ENCODE peak calls at places on chromosomes 3 and 15, in seven cellular contexts. One of them, this sample, is unnamed.
A peak's percentile ranks its signal among the peaks of the same experiment; 100 is the strongest.

GRCh38 chr3:177831361-177831760 is 634.1 kb upstream of the TBL1XR1 start:
- DNase-seq in stimulated activated CD4-positive, alpha-beta T cell treated with anti-CD3 and anti-CD28 coated beads, Interleukin-12 subunit alpha, Interleukin-12 subunit beta, amount 100 ng/mL, for 24 hours: no peak
- DNase-seq in activated gamma-delta T cell treated with Interleukin-2 at 50 U/mL for 16 hours: no peak
- DNase-seq in HFF-Myc: no peak
- DNase-seq in CD14-positive monocyte: no peak
- DNase-seq in memory B cell: no peak
- DNase-seq in HEK293T: no peak
- DNase-seq in this sample: no peak

GRCh38 chr15:71683401-71684274 is 126.7 kb upstream of the NR2E3 start:
- DNase-seq in stimulated activated CD4-positive, alpha-beta T cell treated with anti-CD3 and anti-CD28 coated beads, Interleukin-12 subunit alpha, Interleukin-12 subunit beta, amount 100 ng/mL, for 24 hours: no peak
- DNase-seq in activated gamma-delta T cell treated with Interleukin-2 at 50 U/mL for 16 hours: no peak
- DNase-seq in HFF-Myc: no peak
- DNase-seq in CD14-positive monocyte: no peak
- DNase-seq in memory B cell: no peak
- DNase-seq in HEK293T: no peak
- DNase-seq in this sample: no peak

GRCh38 chr15:63601026-63601726 is 4.0 kb downstream of the FBXL22 start:
- DNase-seq in stimulated activated CD4-positive, alpha-beta T cell treated with anti-CD3 and anti-CD28 coated beads, Interleukin-12 subunit alpha, Interleukin-12 subunit beta, amount 100 ng/mL, for 24 hours: peak; percentile 33
- DNase-seq in activated gamma-delta T cell treated with Interleukin-2 at 50 U/mL for 16 hours: peak; percentile 42
- DNase-seq in HFF-Myc: no peak
- DNase-seq in CD14-positive monocyte: no peak
- DNase-seq in memory B cell: no peak
- DNase-seq in HEK293T: no peak
- DNase-seq in this sample: no peak

GRCh38 chr3:57963811-57964346 is 44.3 kb upstream of the FLNB start:
- DNase-seq in stimulated activated CD4-positive, alpha-beta T cell treated with anti-CD3 and anti-CD28 coated beads, Interleukin-12 subunit alpha, Interleukin-12 subunit beta, amount 100 ng/mL, for 24 hours: no peak
- DNase-seq in activated gamma-delta T cell treated with Interleukin-2 at 50 U/mL for 16 hours: no peak
- DNase-seq in HFF-Myc: no peak
- DNase-seq in CD14-positive monocyte: no peak
- DNase-seq in memory B cell: no peak
- DNase-seq in HEK293T: no peak
- DNase-seq in this sample: no peak

GRCh38 chr15:77507151-77507847 is 86.6 kb downstream of the HMG20A start:
- DNase-seq in stimulated activated CD4-positive, alpha-beta T cell treated with anti-CD3 and anti-CD28 coated beads, Interleukin-12 subunit alpha, Interleukin-12 subunit beta, amount 100 ng/mL, for 24 hours: no peak
- DNase-seq in activated gamma-delta T cell treated with Interleukin-2 at 50 U/mL for 16 hours: no peak
- DNase-seq in HFF-Myc: no peak
- DNase-seq in CD14-positive monocyte: no peak
- DNase-seq in memory B cell: no peak
- DNase-seq in HEK293T: no peak
- DNase-seq in this sample: no peak

GRCh38 chr3:40162616-40163015 is 146.9 kb upstream of the EIF1B start:
- DNase-seq in stimulated activated CD4-positive, alpha-beta T cell treated with anti-CD3 and anti-CD28 coated beads, Interleukin-12 subunit alpha, Interleukin-12 subunit beta, amount 100 ng/mL, for 24 hours: no peak
- DNase-seq in activated gamma-delta T cell treated with Interleukin-2 at 50 U/mL for 16 hours: no peak
- DNase-seq in HFF-Myc: no peak
- DNase-seq in CD14-positive monocyte: no peak
- DNase-seq in memory B cell: no peak
- DNase-seq in HEK293T: no peak
- DNase-seq in this sample: no peak

GRCh38 chr15:32818758-32819405 is 101.1 kb downstream of the GREM1 start:
- DNase-seq in stimulated activated CD4-positive, alpha-beta T cell treated with anti-CD3 and anti-CD28 coated beads, Interleukin-12 subunit alpha, Interleukin-12 subunit beta, amount 100 ng/mL, for 24 hours: no peak
- DNase-seq in activated gamma-delta T cell treated with Interleukin-2 at 50 U/mL for 16 hours: no peak
- DNase-seq in HFF-Myc: no peak
- DNase-seq in CD14-positive monocyte: no peak
- DNase-seq in memory B cell: no peak
- DNase-seq in HEK293T: peak; percentile 64
- DNase-seq in this sample: no peak

GRCh38 chr3:121979734-121980449 is 42.2 kb downstream of the ILDR1 start:
- DNase-seq in stimulated activated CD4-positive, alpha-beta T cell treated with anti-CD3 and anti-CD28 coated beads, Interleukin-12 subunit alpha, Interleukin-12 subunit beta, amount 100 ng/mL, for 24 hours: no peak
- DNase-seq in activated gamma-delta T cell treated with Interleukin-2 at 50 U/mL for 16 hours: no peak
- DNase-seq in HFF-Myc: no peak
- DNase-seq in CD14-positive monocyte: no peak
- DNase-seq in memory B cell: no peak
- DNase-seq in HEK293T: no peak
- DNase-seq in this sample: no peak

GRCh38 chr3:42036483-42036823 is 54.7 kb upstream of the TRAK1 start:
- DNase-seq in stimulated activated CD4-positive, alpha-beta T cell treated with anti-CD3 and anti-CD28 coated beads, Interleukin-12 subunit alpha, Interleukin-12 subunit beta, amount 100 ng/mL, for 24 hours: no peak
- DNase-seq in activated gamma-delta T cell treated with Interleukin-2 at 50 U/mL for 16 hours: no peak
- DNase-seq in HFF-Myc: peak; percentile 56
- DNase-seq in CD14-positive monocyte: no peak
- DNase-seq in memory B cell: no peak
- DNase-seq in HEK293T: no peak
- DNase-seq in this sample: no peak

GRCh38 chr15:58924326-58924725 is 9.2 kb downstream of the SLTM start:
- DNase-seq in stimulated activated CD4-positive, alpha-beta T cell treated with anti-CD3 and anti-CD28 coated beads, Interleukin-12 subunit alpha, Interleukin-12 subunit beta, amount 100 ng/mL, for 24 hours: no peak
- DNase-seq in activated gamma-delta T cell treated with Interleukin-2 at 50 U/mL for 16 hours: no peak
- DNase-seq in HFF-Myc: no peak
- DNase-seq in CD14-positive monocyte: no peak
- DNase-seq in memory B cell: no peak
- DNase-seq in HEK293T: no peak
- DNase-seq in this sample: no peak

GRCh38 chr3:45509038-45509767 is 85.3 kb upstream of the LIMD1 start:
- DNase-seq in stimulated activated CD4-positive, alpha-beta T cell treated with anti-CD3 and anti-CD28 coated beads, Interleukin-12 subunit alpha, Interleukin-12 subunit beta, amount 100 ng/mL, for 24 hours: peak; percentile 51
- DNase-seq in activated gamma-delta T cell treated with Interleukin-2 at 50 U/mL for 16 hours: no peak
- DNase-seq in HFF-Myc: peak; percentile 56
- DNase-seq in CD14-positive monocyte: no peak
- DNase-seq in memory B cell: no peak
- DNase-seq in HEK293T: peak; percentile 30
- DNase-seq in this sample: no peak

GRCh38 chr3:142866841-142867631 is 21.8 kb downstream of the PCOLCE2 start:
- DNase-seq in stimulated activated CD4-positive, alpha-beta T cell treated with anti-CD3 and anti-CD28 coated beads, Interleukin-12 subunit alpha, Interleukin-12 subunit beta, amount 100 ng/mL, for 24 hours: no peak
- DNase-seq in activated gamma-delta T cell treated with Interleukin-2 at 50 U/mL for 16 hours: no peak
- DNase-seq in HFF-Myc: no peak
- DNase-seq in CD14-positive monocyte: no peak
- DNase-seq in memory B cell: no peak
- DNase-seq in HEK293T: no peak
- DNase-seq in this sample: no peak

GRCh38 chr3:38157117-38157516 is 8.2 kb upstream of the OXSR1 start:
- DNase-seq in stimulated activated CD4-positive, alpha-beta T cell treated with anti-CD3 and anti-CD28 coated beads, Interleukin-12 subunit alpha, Interleukin-12 subunit beta, amount 100 ng/mL, for 24 hours: no peak
- DNase-seq in activated gamma-delta T cell treated with Interleukin-2 at 50 U/mL for 16 hours: no peak
- DNase-seq in HFF-Myc: no peak
- DNase-seq in CD14-positive monocyte: no peak
- DNase-seq in memory B cell: no peak
- DNase-seq in HEK293T: no peak
- DNase-seq in this sample: no peak

GRCh38 chr15:61671736-61672135 is 388.5 kb downstream of the VPS13C start:
- DNase-seq in stimulated activated CD4-positive, alpha-beta T cell treated with anti-CD3 and anti-CD28 coated beads, Interleukin-12 subunit alpha, Interleukin-12 subunit beta, amount 100 ng/mL, for 24 hours: no peak
- DNase-seq in activated gamma-delta T cell treated with Interleukin-2 at 50 U/mL for 16 hours: no peak
- DNase-seq in HFF-Myc: no peak
- DNase-seq in CD14-positive monocyte: no peak
- DNase-seq in memory B cell: no peak
- DNase-seq in HEK293T: no peak
- DNase-seq in this sample: no peak

GRCh38 chr3:190089711-190090110 is 31.0 kb downstream of the P3H2 start:
- DNase-seq in stimulated activated CD4-positive, alpha-beta T cell treated with anti-CD3 and anti-CD28 coated beads, Interleukin-12 subunit alpha, Interleukin-12 subunit beta, amount 100 ng/mL, for 24 hours: no peak
- DNase-seq in activated gamma-delta T cell treated with Interleukin-2 at 50 U/mL for 16 hours: no peak
- DNase-seq in HFF-Myc: no peak
- DNase-seq in CD14-positive monocyte: no peak
- DNase-seq in memory B cell: no peak
- DNase-seq in HEK293T: no peak
- DNase-seq in this sample: no peak

GRCh38 chr15:45884289-45884688 is 249.5 kb downstream of the SQOR start:
- DNase-seq in stimulated activated CD4-positive, alpha-beta T cell treated with anti-CD3 and anti-CD28 coated beads, Interleukin-12 subunit alpha, Interleukin-12 subunit beta, amount 100 ng/mL, for 24 hours: no peak
- DNase-seq in activated gamma-delta T cell treated with Interleukin-2 at 50 U/mL for 16 hours: no peak
- DNase-seq in HFF-Myc: no peak
- DNase-seq in CD14-positive monocyte: no peak
- DNase-seq in memory B cell: no peak
- DNase-seq in HEK293T: no peak
- DNase-seq in this sample: no peak

GRCh38 chr3:132228923-132229322 is 88.3 kb upstream of the ACP3 start:
- DNase-seq in stimulated activated CD4-positive, alpha-beta T cell treated with anti-CD3 and anti-CD28 coated beads, Interleukin-12 subunit alpha, Interleukin-12 subunit beta, amount 100 ng/mL, for 24 hours: no peak
- DNase-seq in activated gamma-delta T cell treated with Interleukin-2 at 50 U/mL for 16 hours: no peak
- DNase-seq in HFF-Myc: no peak
- DNase-seq in CD14-positive monocyte: no peak
- DNase-seq in memory B cell: no peak
- DNase-seq in HEK293T: no peak
- DNase-seq in this sample: no peak

GRCh38 chr3:46495901-46496456 is 1.8 kb upstream of the RTP3 start:
- DNase-seq in stimulated activated CD4-positive, alpha-beta T cell treated with anti-CD3 and anti-CD28 coated beads, Interleukin-12 subunit alpha, Interleukin-12 subunit beta, amount 100 ng/mL, for 24 hours: no peak
- DNase-seq in activated gamma-delta T cell treated with Interleukin-2 at 50 U/mL for 16 hours: no peak
- DNase-seq in HFF-Myc: no peak
- DNase-seq in CD14-positive monocyte: no peak
- DNase-seq in memory B cell: no peak
- DNase-seq in HEK293T: no peak
- DNase-seq in this sample: no peak

GRCh38 chr3:43477600-43477999 is 144.2 kb downstream of the ANO10 start:
- DNase-seq in stimulated activated CD4-positive, alpha-beta T cell treated with anti-CD3 and anti-CD28 coated beads, Interleukin-12 subunit alpha, Interleukin-12 subunit beta, amount 100 ng/mL, for 24 hours: peak; percentile 15
- DNase-seq in activated gamma-delta T cell treated with Interleukin-2 at 50 U/mL for 16 hours: peak; percentile 70
- DNase-seq in HFF-Myc: no peak
- DNase-seq in CD14-positive monocyte: no peak
- DNase-seq in memory B cell: no peak
- DNase-seq in HEK293T: no peak
- DNase-seq in this sample: no peak

GRCh38 chr3:160676547-160677303 is at the start of gene ARL14:
- DNase-seq in stimulated activated CD4-positive, alpha-beta T cell treated with anti-CD3 and anti-CD28 coated beads, Interleukin-12 subunit alpha, Interleukin-12 subunit beta, amount 100 ng/mL, for 24 hours: no peak
- DNase-seq in activated gamma-delta T cell treated with Interleukin-2 at 50 U/mL for 16 hours: no peak
- DNase-seq in HFF-Myc: no peak
- DNase-seq in CD14-positive monocyte: no peak
- DNase-seq in memory B cell: no peak
- DNase-seq in HEK293T: no peak
- DNase-seq in this sample: no peak

GRCh38 chr3:113626513-113627371 is 69.7 kb downstream of the USF3 start:
- DNase-seq in stimulated activated CD4-positive, alpha-beta T cell treated with anti-CD3 and anti-CD28 coated beads, Interleukin-12 subunit alpha, Interleukin-12 subunit beta, amount 100 ng/mL, for 24 hours: no peak
- DNase-seq in activated gamma-delta T cell treated with Interleukin-2 at 50 U/mL for 16 hours: no peak
- DNase-seq in HFF-Myc: peak; percentile 24
- DNase-seq in CD14-positive monocyte: peak; percentile 73
- DNase-seq in memory B cell: peak; percentile 50
- DNase-seq in HEK293T: peak; percentile 72
- DNase-seq in this sample: no peak

GRCh38 chr3:26631385-26631738 is 8.8 kb downstream of the LRRC3B start:
- DNase-seq in stimulated activated CD4-positive, alpha-beta T cell treated with anti-CD3 and anti-CD28 coated beads, Interleukin-12 subunit alpha, Interleukin-12 subunit beta, amount 100 ng/mL, for 24 hours: no peak
- DNase-seq in activated gamma-delta T cell treated with Interleukin-2 at 50 U/mL for 16 hours: no peak
- DNase-seq in HFF-Myc: no peak
- DNase-seq in CD14-positive monocyte: no peak
- DNase-seq in memory B cell: no peak
- DNase-seq in HEK293T: no peak
- DNase-seq in this sample: no peak